ENCODE peak calls at places on chromosomes 4 and X, in ten cellular contexts. One of them, this sample, is unnamed.

GRCh38 chrX:115030635-115031034 is 13.2 kb upstream of the IL13RA2 start:
- DNase-seq in MM.1S: no peak
- DNase-seq in activated naive CD4-positive, alpha-beta T cell treated with anti-CD3 and anti-CD28 coated beads, Interleukin-2, amount 50 U/mL, for 72 hours: no peak
- DNase-seq in astrocyte of the hippocampus: no peak
- DNase-seq in ascending aorta: no peak
- DNase-seq in neural crest cell: no peak
- DNase-seq in CD8-positive, alpha-beta memory T cell: no peak
- DNase-seq in AG10803: no peak
- DNase-seq in NCI-H345: peak; percentile 82
- DNase-seq in C1 segment of cervical spinal cord: no peak
- DNase-seq in this sample: no peak

GRCh38 chrX:139972113-139972512 is 6.8 kb upstream of the CXorf66 start:
- DNase-seq in MM.1S: no peak
- DNase-seq in activated naive CD4-positive, alpha-beta T cell treated with anti-CD3 and anti-CD28 coated beads, Interleukin-2, amount 50 U/mL, for 72 hours: no peak
- DNase-seq in astrocyte of the hippocampus: no peak
- DNase-seq in ascending aorta: no peak
- DNase-seq in neural crest cell: no peak
- DNase-seq in CD8-positive, alpha-beta memory T cell: no peak
- DNase-seq in AG10803: no peak
- DNase-seq in NCI-H345: no peak
- DNase-seq in C1 segment of cervical spinal cord: no peak
- DNase-seq in this sample: no peak

GRCh38 chr4:40910706-40911105 is 161.0 kb downstream of the NSUN7 start:
- DNase-seq in MM.1S: no peak
- DNase-seq in activated naive CD4-positive, alpha-beta T cell treated with anti-CD3 and anti-CD28 coated beads, Interleukin-2, amount 50 U/mL, for 72 hours: no peak
- DNase-seq in astrocyte of the hippocampus: no peak
- DNase-seq in ascending aorta: no peak
- DNase-seq in neural crest cell: no peak
- DNase-seq in CD8-positive, alpha-beta memory T cell: no peak
- DNase-seq in AG10803: no peak
- DNase-seq in NCI-H345: no peak
- DNase-seq in C1 segment of cervical spinal cord: no peak
- DNase-seq in this sample: no peak

GRCh38 chr4:7894677-7895181 is 44.9 kb downstream of the AFAP1 start:
- DNase-seq in MM.1S: no peak
- DNase-seq in activated naive CD4-positive, alpha-beta T cell treated with anti-CD3 and anti-CD28 coated beads, Interleukin-2, amount 50 U/mL, for 72 hours: no peak
- DNase-seq in astrocyte of the hippocampus: no peak
- DNase-seq in ascending aorta: no peak
- DNase-seq in neural crest cell: no peak
- DNase-seq in CD8-positive, alpha-beta memory T cell: no peak
- DNase-seq in AG10803: no peak
- DNase-seq in NCI-H345: peak; percentile 26
- DNase-seq in C1 segment of cervical spinal cord: no peak
- DNase-seq in this sample: no peak

GRCh38 chrX:119042996-119043395 is 29.8 kb upstream of the CT47C1 start:
- DNase-seq in MM.1S: no peak
- DNase-seq in activated naive CD4-positive, alpha-beta T cell treated with anti-CD3 and anti-CD28 coated beads, Interleukin-2, amount 50 U/mL, for 72 hours: no peak
- DNase-seq in astrocyte of the hippocampus: no peak
- DNase-seq in ascending aorta: no peak
- DNase-seq in neural crest cell: no peak
- DNase-seq in CD8-positive, alpha-beta memory T cell: no peak
- DNase-seq in AG10803: no peak
- DNase-seq in NCI-H345: no peak
- DNase-seq in C1 segment of cervical spinal cord: no peak
- DNase-seq in this sample: no peak

GRCh38 chr4:148196168-148196567 is 246.0 kb downstream of the NR3C2 start:
- DNase-seq in MM.1S: no peak
- DNase-seq in activated naive CD4-positive, alpha-beta T cell treated with anti-CD3 and anti-CD28 coated beads, Interleukin-2, amount 50 U/mL, for 72 hours: no peak
- DNase-seq in astrocyte of the hippocampus: no peak
- DNase-seq in ascending aorta: no peak
- DNase-seq in neural crest cell: no peak
- DNase-seq in CD8-positive, alpha-beta memory T cell: no peak
- DNase-seq in AG10803: no peak
- DNase-seq in NCI-H345: peak; percentile 15
- DNase-seq in C1 segment of cervical spinal cord: no peak
- DNase-seq in this sample: no peak

GRCh38 chr4:140003851-140004579 is 150.0 kb downstream of the MAML3 start:
- DNase-seq in MM.1S: no peak
- DNase-seq in activated naive CD4-positive, alpha-beta T cell treated with anti-CD3 and anti-CD28 coated beads, Interleukin-2, amount 50 U/mL, for 72 hours: no peak
- DNase-seq in astrocyte of the hippocampus: no peak
- DNase-seq in ascending aorta: no peak
- DNase-seq in neural crest cell: no peak
- DNase-seq in CD8-positive, alpha-beta memory T cell: no peak
- DNase-seq in AG10803: no peak
- DNase-seq in NCI-H345: no peak
- DNase-seq in C1 segment of cervical spinal cord: no peak
- DNase-seq in this sample: no peak

GRCh38 chr4:26157541-26157940 is 163.3 kb upstream of the RBPJ start:
- DNase-seq in MM.1S: no peak
- DNase-seq in activated naive CD4-positive, alpha-beta T cell treated with anti-CD3 and anti-CD28 coated beads, Interleukin-2, amount 50 U/mL, for 72 hours: no peak
- DNase-seq in astrocyte of the hippocampus: no peak
- DNase-seq in ascending aorta: no peak
- DNase-seq in neural crest cell: no peak
- DNase-seq in CD8-positive, alpha-beta memory T cell: no peak
- DNase-seq in AG10803: no peak
- DNase-seq in NCI-H345: no peak
- DNase-seq in C1 segment of cervical spinal cord: no peak
- DNase-seq in this sample: no peak

This sample was measured in NCI-H146.